ENCODE peak calls at places on chromosomes 11 and 22, in seven cellular contexts. G, T, U, Z, L, C and E are unnamed samples.

GRCh38 chr11:72789493-72790131 is 4.2 kb downstream of the STARD10 start:
- DNase-seq in G (no peak), T (no peak), U (peak), Z (no peak), L (peak), C (no peak), E (peak)

GRCh38 chr22:17164392-17165024 is 5.4 kb upstream of the HDHD5 start:
- DNase-seq in G (no peak), T (peak), U (no peak), Z (peak), L (no peak), C (no peak), E (no peak)

GRCh38 chr11:57249384-57250319 is 12.6 kb upstream of the APLNR start:
- DNase-seq in G (no peak), T (peak), U (peak), Z (peak), L (peak), C (peak), E (peak)

GRCh38 chr22:44595841-44596341 is 97.9 kb upstream of the RTL6 start:
- DNase-seq in G (no peak), T (no peak), U (no peak), Z (no peak), L (peak), C (no peak), E (peak)

GRCh38 chr22:24510694-24511625 is 15.8 kb downstream of the UPB1 start:
- DNase-seq in G (no peak), T (no peak), U (peak), Z (no peak), L (peak), C (no peak), E (peak)

GRCh38 chr11:92311616-92312449 is 87.2 kb downstream of the FAT3 start:
- DNase-seq in G (no peak), T (peak), U (no peak), Z (no peak), L (no peak), C (no peak), E (peak)

GRCh38 chr11:57567210-57567511 is 311 bp downstream of the UBE2L6 start:
- DNase-seq in G (no peak), T (no peak), U (no peak), Z (no peak), L (no peak), C (no peak), E (peak)

GRCh38 chr11:133531971-133532651 is at the start of gene OPCML:
- DNase-seq in G (no peak), T (peak), U (no peak), Z (no peak), L (no peak), C (no peak), E (no peak)

GRCh38 chr11:64522843-64523242 is 68.2 kb upstream of the SLC22A12 start:
- DNase-seq in G (no peak), T (no peak), U (no peak), Z (no peak), L (no peak), C (no peak), E (no peak)

GRCh38 chr22:19815093-19815822 is 39.4 kb downstream of the GNB1L start:
- DNase-seq in G (no peak), T (no peak), U (peak), Z (no peak), L (no peak), C (no peak), E (no peak)

GRCh38 chr11:65051389-65051858 is 6.9 kb downstream of the NAALADL1 start:
- DNase-seq in G (no peak), T (no peak), U (no peak), Z (no peak), L (peak), C (no peak), E (no peak)

GRCh38 chr22:30044369-30044768 is 35.9 kb upstream of the HORMAD2 start:
- DNase-seq in G (no peak), T (no peak), U (peak), Z (no peak), L (peak), C (no peak), E (peak)

GRCh38 chr22:35409783-35410662 is 10.1 kb downstream of the MCM5 start:
- DNase-seq in G (no peak), T (no peak), U (no peak), Z (peak), L (no peak), C (no peak), E (no peak)

GRCh38 chr11:85627998-85628770 is at the start of gene TMEM126B:
- DNase-seq in G (peak), T (peak), U (peak), Z (peak), L (peak), C (peak), E (peak)

GRCh38 chr11:2421226-2421994 is 20.9 kb downstream of the TSSC4 start:
- DNase-seq in G (no peak), T (no peak), U (no peak), Z (no peak), L (no peak), C (no peak), E (no peak)

GRCh38 chr11:133762538-133762937 is 82.8 kb downstream of the SPATA19 start:
- DNase-seq in G (no peak), T (no peak), U (no peak), Z (no peak), L (no peak), C (no peak), E (no peak)

GRCh38 chr11:36309779-36310178 is 13.7 kb downstream of the PRR5L start:
- DNase-seq in G (peak), T (no peak), U (no peak), Z (no peak), L (no peak), C (no peak), E (no peak)

GRCh38 chr11:20770421-20770935 is 101.1 kb downstream of the NELL1 start:
- DNase-seq in G (no peak), T (no peak), U (no peak), Z (no peak), L (no peak), C (no peak), E (no peak)

GRCh38 chr11:41497974-41498373 is 38.5 kb upstream of the LRRC4C start:
- DNase-seq in G (no peak), T (peak), U (no peak), Z (no peak), L (peak), C (no peak), E (no peak)

GRCh38 chr11:57649826-57650738 is at the start of gene YPEL4:
- DNase-seq in G (no peak), T (peak), U (no peak), Z (peak), L (peak), C (no peak), E (peak)

GRCh38 chr11:561148-562003 is 606 bp downstream of the RASSF7 start:
- DNase-seq in G (no peak), T (peak), U (peak), Z (no peak), L (peak), C (no peak), E (no peak)

GRCh38 chr11:31236052-31236652 is 133.4 kb downstream of the DCDC1 start:
- DNase-seq in G (no peak), T (no peak), U (no peak), Z (no peak), L (peak), C (no peak), E (peak)

GRCh38 chr11:68173926-68174325 is 39.2 kb downstream of the KMT5B start:
- DNase-seq in G (no peak), T (no peak), U (no peak), Z (no peak), L (peak), C (no peak), E (no peak)

GRCh38 chr11:94954753-94955152 is 18.6 kb downstream of the CWC15 start:
- DNase-seq in G (no peak), T (no peak), U (no peak), Z (no peak), L (no peak), C (no peak), E (no peak)

GRCh38 chr11:76762867-76763572 is 20.1 kb upstream of the TSKU start:
- DNase-seq in G (no peak), T (no peak), U (no peak), Z (peak), L (no peak), C (no peak), E (no peak)

GRCh38 chr11:126700773-126701554 is 299.6 kb downstream of the KIRREL3 start:
- DNase-seq in G (no peak), T (no peak), U (no peak), Z (no peak), L (peak), C (no peak), E (no peak)

GRCh38 chr22:41732096-41732772 is 32.9 kb downstream of the MEI1 start:
- DNase-seq in G (no peak), T (no peak), U (no peak), Z (peak), L (no peak), C (no peak), E (no peak)

GRCh38 chr22:35587447-35587870 is 29.7 kb downstream of the MB start:
- DNase-seq in G (no peak), T (no peak), U (peak), Z (no peak), L (no peak), C (no peak), E (no peak)

GRCh38 chr11:45857834-45858492 is 10.7 kb downstream of the CRY2 start:
- DNase-seq in G (no peak), T (no peak), U (peak), Z (no peak), L (peak), C (no peak), E (peak)

GRCh38 chr22:27517361-27517760 is 284.2 kb downstream of the MN1 start:
- DNase-seq in G (no peak), T (no peak), U (no peak), Z (no peak), L (no peak), C (no peak), E (no peak)

GRCh38 chr22:49727881-49728563 is 99.7 kb downstream of the BRD1 start:
- DNase-seq in G (no peak), T (no peak), U (no peak), Z (no peak), L (no peak), C (no peak), E (no peak)

GRCh38 chr11:112023104-112023503 is 2.1 kb upstream of the DLAT start:
- DNase-seq in G (no peak), T (peak), U (no peak), Z (no peak), L (no peak), C (no peak), E (no peak)

GRCh38 chr11:1302461-1303073 is 6.9 kb downstream of the TOLLIP start:
- DNase-seq in G (no peak), T (no peak), U (peak), Z (peak), L (no peak), C (no peak), E (no peak)

GRCh38 chr11:85867751-85868150 is 12.6 kb downstream of the CCDC83 start:
- DNase-seq in G (no peak), T (no peak), U (no peak), Z (no peak), L (peak), C (no peak), E (peak)

GRCh38 chr11:5234390-5234834 is at the start of gene HBD:
- DNase-seq in G (no peak), T (no peak), U (no peak), Z (no peak), L (peak), C (no peak), E (peak)

GRCh38 chr11:70212227-70212811 is 9.2 kb downstream of the FADD start:
- DNase-seq in G (no peak), T (peak), U (peak), Z (peak), L (no peak), C (no peak), E (peak)

GRCh38 chr22:24107668-24108067 is 73.6 kb upstream of the SUSD2 start:
- DNase-seq in G (no peak), T (no peak), U (peak), Z (no peak), L (peak), C (no peak), E (peak)

GRCh38 chr11:119350302-119350701 is 3.8 kb upstream of the MFRP start:
- DNase-seq in G (no peak), T (no peak), U (no peak), Z (peak), L (no peak), C (no peak), E (no peak)

GRCh38 chr11:11553595-11553994 is 68.2 kb downstream of the GALNT18 start:
- DNase-seq in G (no peak), T (no peak), U (no peak), Z (no peak), L (no peak), C (no peak), E (no peak)

DNA sequence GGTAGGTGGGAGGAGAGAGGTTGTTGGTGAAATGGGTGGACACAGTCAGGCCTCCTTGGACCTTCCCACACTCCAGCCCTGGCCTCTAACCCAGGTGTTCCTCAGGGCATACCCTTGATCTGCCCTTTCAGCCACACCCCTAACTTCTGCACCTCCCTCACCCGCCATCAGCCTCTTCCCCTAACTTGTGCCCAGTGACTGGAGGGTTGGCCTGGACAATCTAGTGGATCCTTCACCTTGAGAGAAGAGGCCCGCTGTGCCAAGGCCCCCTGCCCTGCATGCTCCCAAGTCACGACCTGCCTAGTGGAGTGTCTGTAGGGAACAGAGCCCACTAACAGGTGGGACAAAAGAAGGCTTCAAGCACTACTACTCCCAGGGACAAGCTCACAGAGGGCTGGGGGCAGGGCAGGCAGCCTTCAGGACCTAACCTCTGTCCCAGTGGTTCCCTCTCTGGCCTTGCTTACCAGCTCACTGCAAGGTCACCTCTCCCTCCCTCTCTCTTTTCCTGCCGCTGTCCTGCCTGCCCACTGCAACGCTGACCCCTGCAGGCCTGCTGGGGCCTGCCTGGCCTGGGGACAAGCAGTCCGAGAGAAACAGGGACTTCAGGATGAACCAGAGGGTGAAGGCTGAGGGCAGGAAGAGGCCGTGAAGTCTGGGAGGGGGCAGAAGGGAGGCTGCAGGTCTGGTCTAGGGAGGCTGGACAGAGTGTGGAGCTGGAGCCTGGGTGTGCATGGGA is 3.3 kb downstream of the SYT7 start:
- DNase-seq in G (no peak), T (peak), U (peak), Z (no peak), L (no peak), C (no peak), E (no peak)
- TF ChIP-seq CTCF in G (no peak), T (peak), U (no peak), Z (peak), L (peak), C (no peak), E (peak)

GRCh38 chr11:121444508-121444907 is 7.6 kb upstream of the SORL1 start:
- DNase-seq in G (no peak), T (no peak), U (no peak), Z (no peak), L (no peak), C (no peak), E (no peak)
- H3K4me3 ChIP-seq in G (no peak), T (no peak), U (no peak), Z (no peak), L (no peak), C (no peak), E (no peak)

GRCh38 chr11:61700720-61701119 is 20.5 kb downstream of the DAGLA start:
- DNase-seq in G (no peak), T (no peak), U (no peak), Z (no peak), L (no peak), C (no peak), E (no peak)

GRCh38 chr11:61702701-61703312 is 22.6 kb downstream of the DAGLA start:
- DNase-seq in G (no peak), T (no peak), U (no peak), Z (no peak), L (no peak), C (no peak), E (no peak)

GRCh38 chr11:61699737-61700160 is 19.6 kb downstream of the DAGLA start:
- DNase-seq in G (no peak), T (no peak), U (peak), Z (no peak), L (no peak), C (no peak), E (no peak)

GRCh38 chr11:61700221-61700620 is 20.0 kb downstream of the DAGLA start:
- DNase-seq in G (no peak), T (no peak), U (peak), Z (no peak), L (peak), C (no peak), E (peak)

GRCh38 chr11:61701298-61701993 is 21.3 kb downstream of the DAGLA start:
- DNase-seq in G (no peak), T (peak), U (no peak), Z (no peak), L (no peak), C (no peak), E (peak)
- TF ChIP-seq CTCF in G (peak), T (peak), U (no peak), Z (no peak), L (peak), C (no peak), E (peak)

DNA sequence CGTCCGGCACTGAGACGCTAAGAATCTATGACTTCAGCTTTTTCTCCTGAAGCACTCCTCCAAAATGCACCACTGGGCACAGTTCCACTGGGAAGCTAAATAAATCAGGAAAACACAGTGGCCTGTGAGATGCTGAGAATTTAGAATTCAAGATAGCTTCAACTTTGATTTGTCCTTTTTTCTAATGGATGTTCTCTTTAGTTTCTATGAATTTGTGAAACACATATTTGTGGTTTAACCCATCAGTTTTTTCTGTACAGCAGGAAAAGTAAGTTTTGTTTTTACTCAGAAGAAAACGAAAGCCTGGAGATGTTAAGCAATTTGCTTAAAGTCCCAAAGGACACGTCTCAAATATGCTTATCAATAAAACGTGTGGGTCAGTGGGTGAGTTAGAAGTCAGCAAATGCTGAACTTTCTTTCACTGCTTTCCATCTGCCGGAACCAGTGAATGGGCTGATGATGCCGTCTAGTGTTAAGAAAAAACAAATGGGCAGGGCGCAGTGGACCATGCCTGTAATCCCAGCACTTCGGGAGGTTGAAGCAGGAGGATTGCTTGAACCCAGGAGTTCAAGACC is 40.7 kb upstream of the CLMP start:
- DNase-seq in G (no peak), T (no peak), U (no peak), Z (no peak), L (peak), C (no peak), E (peak)
- H3K4me3 ChIP-seq in G (no peak), T (no peak), U (no peak), Z (no peak), L (no peak), C (no peak), E (no peak)

DNA sequence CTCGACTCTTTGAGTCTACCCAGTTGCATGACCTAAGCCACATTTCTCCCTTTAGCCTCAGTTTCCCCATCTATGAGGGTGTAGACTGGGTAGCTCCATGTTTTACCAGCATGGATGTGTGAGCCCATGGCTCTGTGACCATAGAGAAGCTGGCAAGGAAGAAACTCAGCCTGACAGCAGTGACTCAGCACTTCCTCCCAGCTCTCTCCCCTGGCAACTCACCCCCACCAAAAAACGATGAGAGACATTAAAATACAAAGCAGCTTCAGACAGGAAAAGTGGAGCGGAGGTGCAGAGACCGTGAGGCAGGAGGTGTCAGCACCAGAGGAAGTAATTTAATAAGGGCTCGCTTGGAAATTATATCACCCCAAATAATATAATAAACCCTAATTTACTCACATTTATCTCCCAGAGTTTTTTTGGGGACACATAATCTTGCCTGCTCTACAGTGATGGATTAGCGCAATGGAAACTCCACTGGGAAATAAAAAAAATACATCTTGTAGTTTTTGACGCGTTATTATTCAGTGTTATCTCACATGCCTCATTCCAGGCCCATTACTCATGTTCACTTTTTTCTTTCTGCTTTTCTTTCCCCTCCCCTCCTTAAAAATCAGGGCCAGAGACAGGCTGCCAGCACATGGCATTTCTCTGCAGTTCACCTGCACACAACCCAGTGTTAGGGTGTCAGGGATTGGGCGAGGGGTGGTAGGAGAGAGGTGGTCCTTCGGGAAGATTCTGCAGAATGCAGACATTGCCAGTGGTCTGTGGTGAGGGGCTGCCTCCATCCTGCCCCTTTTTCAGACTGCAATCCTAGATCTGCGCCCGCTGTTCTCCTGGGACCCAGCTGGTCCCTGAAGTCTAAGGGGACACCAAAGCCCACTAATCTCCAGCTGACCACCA is 170.8 kb downstream of the BUD13 start:
- DNase-seq in G (no peak), T (no peak), U (no peak), Z (peak), L (peak), C (no peak), E (no peak)
- TF ChIP-seq CTCF in G (no peak), T (no peak), U (no peak), Z (no peak), L (no peak), C (no peak), E (no peak)

GRCh38 chr22:37659897-37660708 is 1.6 kb downstream of the PDXP start:
- DNase-seq in G (no peak), T (no peak), U (no peak), Z (no peak), L (no peak), C (no peak), E (no peak)
- H3K4me3 ChIP-seq in G (peak), T (peak), U (peak), Z (peak), L (peak), C (peak), E (peak)